ENCODE peak calls at places on chromosomes 7 and 10, in seven cellular contexts. R is heart right ventricle, E is adrenal gland, W is mesendoderm, O is heart left ventricle, Y is neural progenitor cell, D is ascending aorta. A is an unnamed sample.

GRCh38 chr7:145434811-145435210 is 599.0 kb upstream of the TPK1 start:
- DNase-seq in R (no peak), E (no peak), W (no peak), O (no peak), Y (no peak), D (no peak), A (no peak)

GRCh38 chr7:95865716-95866371 is 93.5 kb downstream of the DYNC1I1 start:
- DNase-seq in R (no peak), E (no peak), W (peak; percentile 74), O (no peak), Y (peak; percentile 70), D (no peak), A (peak; percentile 50)

GRCh38 chr7:108351715-108352114 is 104.5 kb downstream of the NRCAM start:
- DNase-seq in R (no peak), E (no peak), W (no peak), O (no peak), Y (no peak), D (no peak), A (peak; percentile 72)

GRCh38 chr10:1183033-1183396 is 126.8 kb downstream of the WDR37 start:
- DNase-seq in R (no peak), E (no peak), W (no peak), O (no peak), Y (no peak), D (no peak), A (no peak)

GRCh38 chr10:50360486-50360885 is 109.2 kb upstream of the ASAH2 start:
- DNase-seq in R (no peak), E (no peak), W (no peak), O (no peak), Y (no peak), D (no peak), A (no peak)

GRCh38 chr7:136509466-136509865 is 359.0 kb upstream of the CHRM2 start:
- DNase-seq in R (no peak), E (no peak), W (no peak), O (no peak), Y (peak; percentile 57), D (no peak), A (no peak)

GRCh38 chr7:18354686-18355085 is 140.9 kb upstream of the HDAC9 start:
- DNase-seq in R (no peak), E (no peak), W (peak; percentile 13), O (no peak), Y (no peak), D (no peak), A (no peak)

GRCh38 chr7:21967500-21968099 is 21.9 kb upstream of the CDCA7L start:
- DNase-seq in R (no peak), E (no peak), W (peak; percentile 10), O (no peak), Y (no peak), D (no peak), A (no peak)

GRCh38 chr7:23284861-23285260 is 14.3 kb upstream of the MALSU1 start:
- DNase-seq in R (no peak), E (no peak), W (no peak), O (no peak), Y (no peak), D (no peak), A (no peak)

GRCh38 chr7:66629222-66629658 is 559 bp downstream of the KCTD7 start:
- DNase-seq in R (no peak), E (peak; percentile 53), W (no peak), O (no peak), Y (peak; percentile 62), D (peak; percentile 70), A (no peak)

GRCh38 chr10:110074298-110074697 is 66.5 kb downstream of the ADD3 start:
- DNase-seq in R (no peak), E (no peak), W (no peak), O (no peak), Y (no peak), D (no peak), A (no peak)

GRCh38 chr7:107758667-107759066 is 14.7 kb downstream of the CBLL1 start:
- DNase-seq in R (no peak), E (no peak), W (no peak), O (no peak), Y (no peak), D (no peak), A (no peak)

GRCh38 chr7:45088146-45088701 is 545 bp downstream of the NACAD start:
- DNase-seq in R (no peak), E (no peak), W (no peak), O (no peak), Y (peak; percentile 40), D (no peak), A (no peak)

GRCh38 chr7:104240400-104240799 is 32.6 kb upstream of the ORC5 start:
- DNase-seq in R (no peak), E (no peak), W (no peak), O (no peak), Y (no peak), D (no peak), A (no peak)

GRCh38 chr7:128829391-128830166 is 627 bp upstream of the FLNC start:
- DNase-seq in R (peak; percentile 61), E (peak; percentile 28), W (peak; percentile 84), O (peak; percentile 59), Y (peak; percentile 24), D (peak; percentile 80), A (peak; percentile 77)

GRCh38 chr10:28532223-28532508 is 752 bp upstream of the WAC start:
- DNase-seq in R (peak; percentile 61), E (peak; percentile 69), W (peak; percentile 79), O (no peak), Y (no peak), D (peak; percentile 76), A (peak; percentile 6)

GRCh38 chr7:18498327-18498726 is 2.8 kb downstream of the HDAC9 start:
- DNase-seq in R (no peak), E (no peak), W (no peak), O (no peak), Y (no peak), D (no peak), A (no peak)

GRCh38 chr7:45681596-45682357 is 107.6 kb downstream of the ADCY1 start:
- DNase-seq in R (no peak), E (no peak), W (no peak), O (peak; percentile 7), Y (no peak), D (peak; percentile 50), A (no peak)

GRCh38 chr7:44119829-44120380 is 3.4 kb downstream of the POLD2 start:
- DNase-seq in R (no peak), E (no peak), W (no peak), O (no peak), Y (no peak), D (no peak), A (no peak)

GRCh38 chr10:127945335-127945734 is 38.4 kb downstream of the PTPRE start:
- DNase-seq in R (peak; percentile 61), E (peak; percentile 38), W (no peak), O (no peak), Y (no peak), D (peak; percentile 62), A (peak; percentile 93)

GRCh38 chr7:134932707-134933370 is 53.5 kb upstream of the AGBL3 start:
- DNase-seq in R (peak; percentile 54), E (peak; percentile 38), W (no peak), O (peak; percentile 60), Y (no peak), D (peak; percentile 91), A (no peak)

GRCh38 chr10:15730341-15730740 is 10.6 kb upstream of the ITGA8 start:
- DNase-seq in R (no peak), E (no peak), W (no peak), O (no peak), Y (no peak), D (no peak), A (no peak)

GRCh38 chr7:48438196-48438595 is 266.9 kb downstream of the ABCA13 start:
- DNase-seq in R (no peak), E (no peak), W (peak; percentile 41), O (no peak), Y (no peak), D (no peak), A (peak; percentile 26)

DNA sequence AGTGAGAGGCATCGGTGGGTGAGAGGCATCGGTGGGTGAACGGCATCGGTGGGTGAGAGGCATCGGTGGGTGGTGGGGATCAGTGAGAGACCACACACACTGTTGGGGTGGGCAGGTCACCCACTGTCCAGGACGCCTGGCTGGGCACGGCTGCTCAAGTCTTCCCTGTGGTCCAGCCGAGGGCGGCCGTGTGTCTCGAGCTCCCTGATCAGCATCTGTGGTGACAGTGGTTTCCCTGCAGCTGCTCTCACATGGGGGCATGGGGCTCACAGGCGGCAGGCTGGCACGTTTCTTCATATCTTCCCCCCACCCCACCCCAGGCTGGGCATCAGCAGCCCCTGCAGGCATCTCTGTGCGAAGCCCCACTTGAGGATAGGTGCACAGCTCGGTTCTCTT is 78.2 kb downstream of the NKX6-2 start:
- DNase-seq in R (no peak), E (no peak), W (no peak), O (no peak), Y (no peak), D (peak; percentile 57), A (no peak)
- H3K27ac ChIP-seq in R (no peak overlapping the region), E (no peak overlapping the region), W (no peak overlapping the region), O (no peak overlapping the region), Y (no peak overlapping the region), D (no peak overlapping the region), A (no peak overlapping the region)

DNA sequence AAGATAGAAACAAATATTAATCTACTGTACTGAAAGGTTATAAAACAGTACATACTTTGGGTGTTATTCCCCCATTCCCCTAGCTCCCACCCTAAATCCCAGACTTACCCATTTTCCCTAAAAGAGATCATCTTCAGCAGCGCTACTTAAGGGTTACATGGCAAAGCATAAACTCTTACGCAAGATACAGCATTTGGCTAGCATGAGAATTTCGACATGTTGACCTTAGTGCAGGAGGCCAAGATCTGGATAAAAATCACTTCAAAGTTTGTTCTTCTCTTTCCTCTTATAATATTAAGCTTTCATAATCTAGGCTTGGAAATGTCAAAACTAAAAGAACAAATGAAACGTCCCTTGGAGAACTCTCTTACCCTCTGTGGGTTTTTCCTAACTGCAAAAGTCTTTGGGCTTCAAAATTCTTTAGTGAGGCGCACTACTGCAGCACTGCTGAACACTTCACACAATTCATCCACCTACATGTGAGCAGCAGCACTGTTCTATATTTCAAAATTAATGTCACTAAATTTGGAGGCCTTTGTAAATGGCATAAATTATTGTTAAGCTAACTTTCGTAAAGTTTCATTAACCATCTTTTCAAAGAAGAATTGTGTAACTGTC is 59.5 kb upstream of the PDLIM1 start:
- DNase-seq in R (no peak), E (peak; percentile 52), W (no peak), O (no peak), Y (no peak), D (no peak), A (no peak)
- H3K4me1 ChIP-seq in R (peaks cover 41% of the 10 kb centered on the region), E (peaks cover 7% of the 10 kb centered on the region), W (peaks cover 5% of the 10 kb centered on the region), O (peaks cover 13% of the 10 kb centered on the region), Y (peaks cover 14% of the 10 kb centered on the region), D (peaks cover 30% of the 10 kb centered on the region), A (no peaks in the 10 kb centered on the region)

GRCh38 chr10:24128066-24128751 is 80.7 kb upstream of the KIAA1217 start:
- DNase-seq in R (no peak), E (peak; percentile 42), W (no peak), O (no peak), Y (peak; percentile 83), D (no peak), A (no peak)

GRCh38 chr10:24136070-24136469 is 72.9 kb upstream of the KIAA1217 start:
- DNase-seq in R (no peak), E (no peak), W (no peak), O (no peak), Y (no peak), D (no peak), A (no peak)

GRCh38 chr10:24132741-24133140 is 76.2 kb upstream of the KIAA1217 start:
- DNase-seq in R (no peak), E (no peak), W (no peak), O (no peak), Y (no peak), D (no peak), A (peak; percentile 29)

GRCh38 chr10:24133839-24134238 is 75.1 kb upstream of the KIAA1217 start:
- DNase-seq in R (no peak), E (no peak), W (no peak), O (no peak), Y (no peak), D (no peak), A (no peak)
- H3K27ac ChIP-seq in R (no peak overlapping the region), E (no peak overlapping the region), W (no peak overlapping the region), O (no peak overlapping the region), Y (no peak overlapping the region), D (no peak overlapping the region), A (no peak overlapping the region)

GRCh38 chr10:122173337-122173736 is 97.8 kb upstream of the BTBD16 start:
- DNase-seq in R (peak; percentile 42), E (no peak), W (no peak), O (no peak), Y (no peak), D (no peak), A (no peak)
- H3K4me1 ChIP-seq in R (peaks cover 42% of the 10 kb centered on the region), E (no peaks in the 10 kb centered on the region), W (no peaks in the 10 kb centered on the region), O (peaks cover 32% of the 10 kb centered on the region), Y (peaks cover 89% of the 10 kb centered on the region), D (peaks cover 9% of the 10 kb centered on the region), A (no peaks in the 10 kb centered on the region)

A was measured in PC-3.